ENCODE peak calls at places on chromosome 7, in six cellular contexts. R is GM23248, Q is hepatocyte, K is sciatic nerve, C is fibroblast of mammary gland, V is dorsolateral prefrontal cortex. I is an unnamed sample.

GRCh38 chr7:25240340-25240739 is 12.1 kb upstream of the NPVF start:
- DNase-seq in R (no peak), Q (no peak), K (no peak), V (no peak), C (no peak), I (no peak)

GRCh38 chr7:90320801-90321494 is at the start of gene FAM237B:
- DNase-seq in Q (peak; percentile 24), C (peak; percentile 34), R (peak; percentile 68), K (no peak), V (no peak), I (no peak)

GRCh38 chr7:29987083-29987482 is 2.5 kb downstream of the SCRN1 start:
- DNase-seq in Q (peak; percentile 19), V (no peak), R (peak; percentile 55), K (no peak), C (peak; percentile 68), I (no peak)

GRCh38 chr7:30389793-30390192 is 88.8 kb downstream of the NOD1 start:
- DNase-seq in V (no peak), Q (no peak), K (no peak), C (no peak), R (no peak), I (no peak)

GRCh38 chr7:112202819-112203218 is 3.4 kb downstream of the DOCK4 start:
- DNase-seq in R (no peak), C (no peak), V (no peak), Q (peak; percentile 45), K (peak; percentile 72), I (no peak)

GRCh38 chr7:105916603-105917002 is 40.2 kb upstream of the ATXN7L1 start:
- DNase-seq in C (peak; percentile 54), K (no peak), V (no peak), R (peak; percentile 72), Q (no peak), I (no peak)

GRCh38 chr7:421056-421991 is 98.3 kb downstream of the PDGFA start:
- DNase-seq in V (peak; percentile 38), R (no peak), K (no peak), C (no peak), Q (no peak), I (no peak)

GRCh38 chr7:7702826-7703225 is 15.6 kb downstream of the RPA3 start:
- DNase-seq in C (peak; percentile 82), R (peak; percentile 69), K (no peak), V (no peak), Q (no peak), I (no peak)

GRCh38 chr7:101066141-101066857 is 19.0 kb upstream of the TRIM56 start:
- DNase-seq in Q (no peak), R (no peak), V (no peak), C (peak; percentile 11), K (no peak), I (no peak)

GRCh38 chr7:101441890-101442289 is 79.2 kb downstream of the COL26A1 start:
- DNase-seq in K (no peak), R (no peak), V (no peak), C (no peak), Q (no peak), I (no peak)

GRCh38 chr7:149559711-149560110 is 62.1 kb upstream of the ZNF746 start:
- DNase-seq in Q (no peak), V (no peak), R (peak; percentile 75), K (no peak), C (peak; percentile 69), I (no peak)

GRCh38 chr7:25642849-25643248 is 414.6 kb upstream of the NPVF start:
- DNase-seq in Q (no peak), K (no peak), R (peak; percentile 3), V (no peak), C (peak; percentile 2), I (no peak)

GRCh38 chr7:37054631-37055300 is 330.5 kb upstream of the AOAH start:
- DNase-seq in Q (no peak), R (no peak), C (no peak), V (no peak), K (no peak), I (no peak)

GRCh38 chr7:75762350-75762917 is 9.6 kb downstream of the CCL26 start:
- DNase-seq in K (no peak), R (peak; percentile 88), V (no peak), C (peak; percentile 78), Q (peak; percentile 76), I (peak; percentile 72)

GRCh38 chr7:10122573-10123100 is 851.0 kb upstream of the PHF14 start:
- DNase-seq in V (peak; percentile 74), Q (peak; percentile 49), R (no peak), C (no peak), K (peak; percentile 63), I (peak; percentile 96)

GRCh38 chr7:72805526-72806494 is 22.2 kb downstream of the TYW1B start:
- DNase-seq in K (no peak), Q (no peak), R (peak; percentile 86), V (no peak), C (peak; percentile 47), I (no peak)

GRCh38 chr7:31100445-31100844 is 48.3 kb downstream of the ADCYAP1R1 start:
- DNase-seq in Q (no peak), V (no peak), C (peak; percentile 71), K (no peak), R (peak; percentile 62), I (no peak)

GRCh38 chr7:31687024-31687423 is at the start of gene PPP1R17:
- DNase-seq in V (peak; percentile 49), K (no peak), Q (peak; percentile 11), C (no peak), R (no peak), I (no peak)

GRCh38 chr7:27793780-27794179 is 53.8 kb downstream of the TAX1BP1 start:
- DNase-seq in C (no peak), R (peak; percentile 72), K (no peak), Q (peak; percentile 5), V (no peak), I (no peak)

GRCh38 chr7:153590571-153590970 is 461.6 kb upstream of the DPP6 start:
- DNase-seq in C (no peak), R (no peak), V (no peak), K (no peak), Q (no peak), I (no peak)

GRCh38 chr7:7805511-7806153 is 87.2 kb upstream of the RPA3 start:
- DNase-seq in C (no peak), R (no peak), Q (no peak), V (no peak), K (no peak), I (no peak)

GRCh38 chr7:12769464-12769863 is 82.0 kb downstream of the ARL4A start:
- DNase-seq in K (no peak), Q (no peak), V (no peak), R (peak; percentile 46), C (no peak), I (no peak)

GRCh38 chr7:127986581-127987461 is 44.4 kb downstream of the LRRC4 start:
- DNase-seq in K (no peak), R (no peak), C (no peak), V (no peak), Q (peak; percentile 42), I (no peak)

GRCh38 chr7:44735403-44736165 is 13.1 kb upstream of the ZMIZ2 start:
- DNase-seq in R (peak; percentile 96), Q (no peak), C (peak; percentile 99), K (no peak), V (no peak), I (no peak)

GRCh38 chr7:24949884-24950283 is 30.1 kb downstream of the OSBPL3 start:
- DNase-seq in K (no peak), C (no peak), Q (no peak), V (no peak), R (no peak), I (no peak)

GRCh38 chr7:151990567-151990966 is 34.3 kb downstream of the GALNTL5 start:
- DNase-seq in V (no peak), R (peak; percentile 35), K (no peak), Q (no peak), C (peak; percentile 68), I (no peak)

GRCh38 chr7:26690135-26690534 is 174.3 kb downstream of the SKAP2 start:
- DNase-seq in R (no peak), K (no peak), V (no peak), C (peak; percentile 12), Q (no peak), I (no peak)

GRCh38 chr7:41870505-41871138 is 167.7 kb upstream of the INHBA start:
- DNase-seq in C (peak; percentile 44), Q (no peak), R (peak; percentile 17), K (no peak), V (no peak), I (no peak)

GRCh38 chr7:139180700-139181311 is 50.2 kb upstream of the UBN2 start:
- DNase-seq in Q (no peak), R (peak; percentile 6), K (no peak), V (no peak), C (peak; percentile 3), I (no peak)

GRCh38 chr7:116499168-116500070 is at the start of gene CAV2:
- DNase-seq in K (peak; percentile 72), R (peak; percentile 85), Q (peak; percentile 88), C (peak; percentile 31), V (no peak), I (no peak)